ENCODE peak calls at places on chromosomes 2 and 18, in eight cellular contexts. One of them, this sample, is unnamed.

GRCh38 chr2:174066871-174067270 is 101.7 kb upstream of the SP3 start:
- DNase-seq in stimulated activated CD8-positive, alpha-beta memory T cell treated with anti-CD3 and anti-CD28 coated beads, Interleukin-7, amount 100 ng/mL, for 48 hours: no peak
- DNase-seq in ACHN: no peak
- DNase-seq in B cell: no peak
- DNase-seq in aorta: no peak
- DNase-seq in endothelial cell: no peak
- DNase-seq in AG08396: no peak
- DNase-seq in posterior cingulate gyrus: no peak
- DNase-seq in this sample: no peak

GRCh38 chr2:102672124-102672786 is 52.9 kb downstream of the SLC9A2 start:
- DNase-seq in endothelial cell: no peak
- DNase-seq in B cell: no peak
- DNase-seq in aorta: no peak
- DNase-seq in posterior cingulate gyrus: no peak
- DNase-seq in AG08396: no peak
- DNase-seq in stimulated activated CD8-positive, alpha-beta memory T cell treated with anti-CD3 and anti-CD28 coated beads, Interleukin-7, amount 100 ng/mL, for 48 hours: no peak
- DNase-seq in ACHN: no peak
- DNase-seq in this sample: no peak

GRCh38 chr2:28263690-28264089 is 129.0 kb upstream of the FOSL2 start:
- DNase-seq in AG08396: no peak
- DNase-seq in aorta: no peak
- DNase-seq in B cell: no peak
- DNase-seq in stimulated activated CD8-positive, alpha-beta memory T cell treated with anti-CD3 and anti-CD28 coated beads, Interleukin-7, amount 100 ng/mL, for 48 hours: no peak
- DNase-seq in endothelial cell: no peak
- DNase-seq in ACHN: no peak
- DNase-seq in posterior cingulate gyrus: no peak
- DNase-seq in this sample: no peak

GRCh38 chr18:42183746-42184145 is 228.7 kb downstream of the PIK3C3 start:
- DNase-seq in AG08396: peak; percentile 68
- DNase-seq in stimulated activated CD8-positive, alpha-beta memory T cell treated with anti-CD3 and anti-CD28 coated beads, Interleukin-7, amount 100 ng/mL, for 48 hours: no peak
- DNase-seq in aorta: no peak
- DNase-seq in B cell: no peak
- DNase-seq in endothelial cell: no peak
- DNase-seq in ACHN: peak; percentile 87
- DNase-seq in posterior cingulate gyrus: no peak
- DNase-seq in this sample: peak; percentile 84

GRCh38 chr2:37365669-37366068 is 21.2 kb downstream of the QPCT start:
- DNase-seq in B cell: no peak
- DNase-seq in AG08396: no peak
- DNase-seq in endothelial cell: no peak
- DNase-seq in ACHN: no peak
- DNase-seq in aorta: no peak
- DNase-seq in posterior cingulate gyrus: no peak
- DNase-seq in stimulated activated CD8-positive, alpha-beta memory T cell treated with anti-CD3 and anti-CD28 coated beads, Interleukin-7, amount 100 ng/mL, for 48 hours: no peak
- DNase-seq in this sample: no peak

GRCh38 chr2:85104228-85104627 is 29.0 kb upstream of the TCF7L1 start:
- DNase-seq in stimulated activated CD8-positive, alpha-beta memory T cell treated with anti-CD3 and anti-CD28 coated beads, Interleukin-7, amount 100 ng/mL, for 48 hours: no peak
- DNase-seq in posterior cingulate gyrus: no peak
- DNase-seq in B cell: no peak
- DNase-seq in ACHN: no peak
- DNase-seq in AG08396: no peak
- DNase-seq in endothelial cell: no peak
- DNase-seq in aorta: no peak
- DNase-seq in this sample: no peak

GRCh38 chr2:9805435-9806297 is 37.6 kb upstream of the TAF1B start:
- DNase-seq in B cell: no peak
- DNase-seq in aorta: no peak
- DNase-seq in AG08396: peak; percentile 30
- DNase-seq in ACHN: no peak
- DNase-seq in endothelial cell: no peak
- DNase-seq in posterior cingulate gyrus: peak; percentile 24
- DNase-seq in stimulated activated CD8-positive, alpha-beta memory T cell treated with anti-CD3 and anti-CD28 coated beads, Interleukin-7, amount 100 ng/mL, for 48 hours: no peak
- DNase-seq in this sample: no peak

GRCh38 chr2:173401716-173402326 is 47.1 kb downstream of the CDCA7 start:
- DNase-seq in posterior cingulate gyrus: no peak
- DNase-seq in stimulated activated CD8-positive, alpha-beta memory T cell treated with anti-CD3 and anti-CD28 coated beads, Interleukin-7, amount 100 ng/mL, for 48 hours: no peak
- DNase-seq in endothelial cell: peak; percentile 10
- DNase-seq in AG08396: no peak
- DNase-seq in ACHN: peak; percentile 55
- DNase-seq in B cell: no peak
- DNase-seq in aorta: no peak
- DNase-seq in this sample: peak; percentile 21

GRCh38 chr2:142398212-142398611 is 267.4 kb upstream of the LRP1B start:
- DNase-seq in AG08396: no peak
- DNase-seq in B cell: no peak
- DNase-seq in posterior cingulate gyrus: no peak
- DNase-seq in aorta: no peak
- DNase-seq in ACHN: no peak
- DNase-seq in endothelial cell: no peak
- DNase-seq in stimulated activated CD8-positive, alpha-beta memory T cell treated with anti-CD3 and anti-CD28 coated beads, Interleukin-7, amount 100 ng/mL, for 48 hours: no peak
- DNase-seq in this sample: no peak

GRCh38 chr2:147164563-147164962 is 680.3 kb upstream of the ACVR2A start:
- DNase-seq in B cell: no peak
- DNase-seq in AG08396: no peak
- DNase-seq in aorta: peak; percentile 26
- DNase-seq in stimulated activated CD8-positive, alpha-beta memory T cell treated with anti-CD3 and anti-CD28 coated beads, Interleukin-7, amount 100 ng/mL, for 48 hours: no peak
- DNase-seq in ACHN: no peak
- DNase-seq in endothelial cell: no peak
- DNase-seq in posterior cingulate gyrus: peak; percentile 36
- DNase-seq in this sample: no peak

GRCh38 chr2:54106631-54107454 is 8.6 kb upstream of the ACYP2 start:
- DNase-seq in ACHN: peak; percentile 65
- DNase-seq in endothelial cell: peak; percentile 33
- DNase-seq in B cell: no peak
- DNase-seq in posterior cingulate gyrus: peak; percentile 56
- DNase-seq in AG08396: peak; percentile 61
- DNase-seq in stimulated activated CD8-positive, alpha-beta memory T cell treated with anti-CD3 and anti-CD28 coated beads, Interleukin-7, amount 100 ng/mL, for 48 hours: no peak
- DNase-seq in aorta: no peak
- DNase-seq in this sample: no peak

GRCh38 chr2:167942495-167943081 is 304.8 kb downstream of the STK39 start:
- DNase-seq in posterior cingulate gyrus: no peak
- DNase-seq in AG08396: no peak
- DNase-seq in B cell: no peak
- DNase-seq in aorta: no peak
- DNase-seq in stimulated activated CD8-positive, alpha-beta memory T cell treated with anti-CD3 and anti-CD28 coated beads, Interleukin-7, amount 100 ng/mL, for 48 hours: no peak
- DNase-seq in ACHN: no peak
- DNase-seq in endothelial cell: no peak
- DNase-seq in this sample: no peak

GRCh38 chr2:74146929-74147728 is 583 bp downstream of the BOLA3 start:
- DNase-seq in stimulated activated CD8-positive, alpha-beta memory T cell treated with anti-CD3 and anti-CD28 coated beads, Interleukin-7, amount 100 ng/mL, for 48 hours: peak; percentile 43
- DNase-seq in endothelial cell: no peak
- DNase-seq in aorta: no peak
- DNase-seq in posterior cingulate gyrus: no peak
- DNase-seq in AG08396: peak; percentile 63
- DNase-seq in B cell: no peak
- DNase-seq in ACHN: peak; percentile 52
- DNase-seq in this sample: no peak

GRCh38 chr18:59265246-59266018 is 7.8 kb downstream of the RAX start:
- DNase-seq in stimulated activated CD8-positive, alpha-beta memory T cell treated with anti-CD3 and anti-CD28 coated beads, Interleukin-7, amount 100 ng/mL, for 48 hours: peak; percentile 29
- DNase-seq in posterior cingulate gyrus: no peak
- DNase-seq in B cell: no peak
- DNase-seq in AG08396: peak; percentile 19
- DNase-seq in ACHN: no peak
- DNase-seq in endothelial cell: peak; percentile 26
- DNase-seq in aorta: no peak
- DNase-seq in this sample: no peak

GRCh38 chr18:74897971-74898657 is 300.4 kb downstream of the ZNF407 start:
- DNase-seq in stimulated activated CD8-positive, alpha-beta memory T cell treated with anti-CD3 and anti-CD28 coated beads, Interleukin-7, amount 100 ng/mL, for 48 hours: no peak
- DNase-seq in aorta: no peak
- DNase-seq in AG08396: peak; percentile 36
- DNase-seq in B cell: no peak
- DNase-seq in endothelial cell: no peak
- DNase-seq in ACHN: peak; percentile 8
- DNase-seq in posterior cingulate gyrus: no peak
- DNase-seq in this sample: no peak

GRCh38 chr18:54717673-54718435 is 110.4 kb upstream of the RAB27B start:
- DNase-seq in B cell: peak; percentile 20
- DNase-seq in ACHN: no peak
- DNase-seq in endothelial cell: peak; percentile 19
- DNase-seq in posterior cingulate gyrus: peak; percentile 96
- DNase-seq in AG08396: no peak
- DNase-seq in stimulated activated CD8-positive, alpha-beta memory T cell treated with anti-CD3 and anti-CD28 coated beads, Interleukin-7, amount 100 ng/mL, for 48 hours: peak; percentile 10
- DNase-seq in aorta: no peak
- DNase-seq in this sample: no peak

GRCh38 chr18:11661430-11661829 is 27.6 kb upstream of the GNAL start:
- DNase-seq in AG08396: no peak
- DNase-seq in endothelial cell: no peak
- DNase-seq in stimulated activated CD8-positive, alpha-beta memory T cell treated with anti-CD3 and anti-CD28 coated beads, Interleukin-7, amount 100 ng/mL, for 48 hours: no peak
- DNase-seq in posterior cingulate gyrus: no peak
- DNase-seq in B cell: no peak
- DNase-seq in ACHN: no peak
- DNase-seq in aorta: no peak
- DNase-seq in this sample: no peak

GRCh38 chr18:8084160-8084559 is 517.0 kb downstream of the PTPRM start:
- DNase-seq in endothelial cell: peak; percentile 61
- DNase-seq in aorta: no peak
- DNase-seq in AG08396: peak; percentile 41
- DNase-seq in posterior cingulate gyrus: no peak
- DNase-seq in B cell: no peak
- DNase-seq in ACHN: peak; percentile 57
- DNase-seq in stimulated activated CD8-positive, alpha-beta memory T cell treated with anti-CD3 and anti-CD28 coated beads, Interleukin-7, amount 100 ng/mL, for 48 hours: no peak
- DNase-seq in this sample: no peak

GRCh38 chr2:231000211-231000904 is 4.4 kb downstream of the SPATA3 start:
- DNase-seq in stimulated activated CD8-positive, alpha-beta memory T cell treated with anti-CD3 and anti-CD28 coated beads, Interleukin-7, amount 100 ng/mL, for 48 hours: no peak
- DNase-seq in B cell: no peak
- DNase-seq in endothelial cell: no peak
- DNase-seq in ACHN: no peak
- DNase-seq in posterior cingulate gyrus: no peak
- DNase-seq in AG08396: no peak
- DNase-seq in aorta: no peak
- DNase-seq in this sample: no peak

This sample was measured in kidney epithelial cell.